ENCODE peak calls at places on chromosomes 16 and 17, in five cellular contexts. One of them, this sample, is unnamed.

GRCh38 chr16:1309888-1310831 is 724 bp downstream of the UBE2I start:
- DNase-seq in cardiac fibroblast: peak
- DNase-seq in IMR-90: peak
- DNase-seq in neural crest cell: no peak
- DNase-seq in kidney: no peak
- DNase-seq in this sample: peak

GRCh38 chr17:48532261-48532660 is 1.4 kb upstream of the HOXB1 start:
- DNase-seq in neural crest cell: no peak
- DNase-seq in IMR-90: no peak
- DNase-seq in cardiac fibroblast: no peak
- DNase-seq in kidney: no peak
- DNase-seq in this sample: no peak

GRCh38 chr16:7792346-7792745 is 459.7 kb downstream of the RBFOX1 start:
- DNase-seq in kidney: no peak
- DNase-seq in neural crest cell: no peak
- DNase-seq in cardiac fibroblast: no peak
- DNase-seq in IMR-90: no peak
- DNase-seq in this sample: no peak

GRCh38 chr17:34378664-34379101 is 15.7 kb upstream of the CCL1 start:
- DNase-seq in cardiac fibroblast: no peak
- DNase-seq in neural crest cell: no peak
- DNase-seq in kidney: no peak
- DNase-seq in IMR-90: no peak
- DNase-seq in this sample: peak

GRCh38 chr16:58034128-58034685 is 8.7 kb downstream of the MMP15 start:
- DNase-seq in neural crest cell: no peak
- DNase-seq in cardiac fibroblast: no peak
- DNase-seq in IMR-90: no peak
- DNase-seq in kidney: no peak
- DNase-seq in this sample: no peak

GRCh38 chr16:73064227-73064995 is 16.5 kb upstream of the ZFHX3 start:
- DNase-seq in kidney: peak
- DNase-seq in cardiac fibroblast: peak
- DNase-seq in IMR-90: peak
- DNase-seq in neural crest cell: no peak
- DNase-seq in this sample: no peak

GRCh38 chr17:65154770-65155589 is 17.8 kb downstream of the RGS9 start:
- DNase-seq in kidney: no peak
- DNase-seq in cardiac fibroblast: no peak
- DNase-seq in neural crest cell: no peak
- DNase-seq in IMR-90: peak
- DNase-seq in this sample: no peak

GRCh38 chr17:28908640-28909098 is 5.8 kb upstream of the DHRS13 start:
- DNase-seq in kidney: no peak
- DNase-seq in neural crest cell: no peak
- DNase-seq in cardiac fibroblast: peak
- DNase-seq in IMR-90: peak
- DNase-seq in this sample: no peak

GRCh38 chr16:85166281-85166680 is 54.0 kb upstream of the CIBAR2 start:
- DNase-seq in cardiac fibroblast: no peak
- DNase-seq in neural crest cell: no peak
- DNase-seq in kidney: peak
- DNase-seq in IMR-90: peak
- DNase-seq in this sample: no peak

GRCh38 chr16:4693956-4694663 is 748 bp downstream of the NUDT16L1 start:
- DNase-seq in cardiac fibroblast: peak
- DNase-seq in IMR-90: peak
- DNase-seq in neural crest cell: no peak
- DNase-seq in kidney: peak
- DNase-seq in this sample: peak

GRCh38 chr16:48613061-48613957 is 3.3 kb upstream of the N4BP1 start:
- DNase-seq in kidney: no peak
- DNase-seq in IMR-90: peak
- DNase-seq in neural crest cell: no peak
- DNase-seq in cardiac fibroblast: peak
- DNase-seq in this sample: peak

GRCh38 chr17:12839042-12839441 is 49.7 kb downstream of the ARHGAP44 start:
- DNase-seq in kidney: no peak
- DNase-seq in neural crest cell: no peak
- DNase-seq in cardiac fibroblast: no peak
- DNase-seq in IMR-90: no peak
- DNase-seq in this sample: no peak

GRCh38 chr16:80924372-80924978 is 82.2 kb downstream of the CMC2 start:
- DNase-seq in cardiac fibroblast: peak
- DNase-seq in kidney: peak
- DNase-seq in IMR-90: peak
- DNase-seq in neural crest cell: peak
- DNase-seq in this sample: peak

GRCh38 chr17:42980766-42981397 is 517 bp downstream of the RUNDC1 start:
- DNase-seq in IMR-90: peak
- DNase-seq in cardiac fibroblast: peak
- DNase-seq in kidney: peak
- DNase-seq in neural crest cell: peak
- DNase-seq in this sample: peak

GRCh38 chr16:88691924-88692560 is 5.7 kb upstream of the SNAI3 start:
- DNase-seq in cardiac fibroblast: no peak
- DNase-seq in IMR-90: no peak
- DNase-seq in kidney: no peak
- DNase-seq in neural crest cell: no peak
- DNase-seq in this sample: peak

GRCh38 chr17:32350662-32351418 is 883 bp downstream of the ZNF207 start:
- DNase-seq in cardiac fibroblast: peak
- DNase-seq in IMR-90: peak
- DNase-seq in kidney: no peak
- DNase-seq in neural crest cell: no peak
- DNase-seq in this sample: peak

GRCh38 chr16:77191259-77191969 is 424 bp downstream of the MON1B start:
- DNase-seq in neural crest cell: no peak
- DNase-seq in kidney: peak
- DNase-seq in cardiac fibroblast: peak
- DNase-seq in IMR-90: no peak
- DNase-seq in this sample: peak

GRCh38 chr17:79977711-79978544 is 57.7 kb downstream of the TBC1D16 start:
- DNase-seq in IMR-90: no peak
- DNase-seq in kidney: peak
- DNase-seq in neural crest cell: no peak
- DNase-seq in cardiac fibroblast: no peak
- DNase-seq in this sample: no peak

GRCh38 chr17:68257924-68258323 is 10.1 kb downstream of the AMZ2 start:
- DNase-seq in IMR-90: peak
- DNase-seq in kidney: no peak
- DNase-seq in neural crest cell: no peak
- DNase-seq in cardiac fibroblast: no peak
- DNase-seq in this sample: no peak

GRCh38 chr17:74343526-74344284 is 17.7 kb downstream of the KIF19 start:
- DNase-seq in IMR-90: no peak
- DNase-seq in kidney: no peak
- DNase-seq in neural crest cell: no peak
- DNase-seq in cardiac fibroblast: no peak
- DNase-seq in this sample: no peak

GRCh38 chr17:9451919-9452318 is 123.7 kb downstream of the STX8 start:
- DNase-seq in neural crest cell: no peak
- DNase-seq in cardiac fibroblast: no peak
- DNase-seq in IMR-90: no peak
- DNase-seq in kidney: no peak
- DNase-seq in this sample: no peak

GRCh38 chr17:4584835-4585187 is 482 bp downstream of the SMTNL2 start:
- DNase-seq in neural crest cell: no peak
- DNase-seq in IMR-90: no peak
- DNase-seq in cardiac fibroblast: no peak
- DNase-seq in kidney: peak
- DNase-seq in this sample: no peak

GRCh38 chr17:4938069-4938491 is 1.8 kb downstream of the SLC25A11 start:
- DNase-seq in kidney: no peak
- DNase-seq in IMR-90: no peak
- DNase-seq in neural crest cell: no peak
- DNase-seq in cardiac fibroblast: no peak
- DNase-seq in this sample: no peak

GRCh38 chr17:73613947-73614655 is 30.1 kb downstream of the SDK2 start:
- DNase-seq in kidney: no peak
- DNase-seq in cardiac fibroblast: no peak
- DNase-seq in IMR-90: no peak
- DNase-seq in neural crest cell: peak
- DNase-seq in this sample: no peak

GRCh38 chr16:2879854-2880508 is 3.0 kb upstream of the FLYWCH2 start:
- DNase-seq in cardiac fibroblast: no peak
- DNase-seq in kidney: peak
- DNase-seq in neural crest cell: no peak
- DNase-seq in IMR-90: no peak
- DNase-seq in this sample: no peak

GRCh38 chr16:2882460-2883026 is 472 bp upstream of the FLYWCH2 start:
- DNase-seq in kidney: peak
- DNase-seq in cardiac fibroblast: peak
- DNase-seq in IMR-90: peak
- DNase-seq in neural crest cell: peak
- DNase-seq in this sample: peak

GRCh38 chr16:2884041-2884451 is 1.0 kb downstream of the FLYWCH2 start:
- DNase-seq in kidney: peak
- DNase-seq in neural crest cell: no peak
- DNase-seq in IMR-90: no peak
- DNase-seq in cardiac fibroblast: no peak
- DNase-seq in this sample: no peak

DNA sequence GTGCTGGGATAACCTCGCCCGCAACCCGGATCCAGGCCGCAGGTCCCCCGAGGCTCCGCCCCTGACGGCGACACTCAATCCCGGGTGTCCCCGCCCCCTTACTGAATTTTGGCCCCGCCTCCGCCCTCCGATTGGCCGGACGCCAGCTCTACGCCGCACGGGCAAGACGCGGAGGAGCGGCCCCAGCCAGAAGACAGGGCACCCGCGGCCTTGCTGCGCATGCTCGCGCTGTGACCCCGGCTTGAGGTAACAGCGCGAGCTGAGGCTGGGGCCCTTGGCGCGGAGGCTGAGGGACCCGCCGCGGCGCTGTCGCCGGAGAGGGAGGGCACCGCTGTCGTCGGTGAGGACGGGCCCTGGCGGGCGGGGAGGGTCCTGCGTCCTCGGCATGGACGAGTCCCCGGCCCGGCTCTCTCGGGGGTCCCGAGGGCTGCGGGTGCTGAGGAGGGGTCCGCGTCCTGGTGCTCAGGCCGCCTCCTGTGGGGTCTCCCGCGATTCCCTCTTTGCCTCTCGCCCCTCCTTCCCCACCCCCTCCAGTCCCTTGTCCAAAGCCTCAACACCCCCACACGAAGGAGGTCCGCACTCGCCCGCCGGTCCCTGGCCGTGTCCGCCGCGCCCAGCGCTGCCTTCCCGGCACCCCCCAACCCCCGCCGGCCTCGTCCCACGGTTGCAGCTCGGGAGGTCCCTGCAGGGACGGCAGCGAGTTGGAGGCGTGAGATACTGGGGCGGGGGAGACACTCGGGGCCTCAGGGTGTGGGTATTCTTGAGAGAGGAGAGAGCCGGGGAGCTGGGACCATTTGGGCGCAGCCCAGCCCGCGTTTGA is at the start of gene FLYWCH2:
- DNase-seq in kidney: peak
- DNase-seq in cardiac fibroblast: peak
- DNase-seq in neural crest cell: peak
- DNase-seq in IMR-90: peak
- DNase-seq in this sample: peak
- TF ChIP-seq CTCF in kidney: no peak
- TF ChIP-seq CTCF in cardiac fibroblast: no peak
- TF ChIP-seq CTCF in neural crest cell: peak
- TF ChIP-seq CTCF in IMR-90: no peak
- TF ChIP-seq CTCF in this sample: no peak

GRCh38 chr17:47318197-47318918 is 5.4 kb upstream of the EFCAB13 start:
- DNase-seq in cardiac fibroblast: no peak
- DNase-seq in IMR-90: no peak
- DNase-seq in neural crest cell: no peak
- DNase-seq in kidney: no peak
- DNase-seq in this sample: no peak

GRCh38 chr17:47324224-47325020 is 667 bp downstream of the EFCAB13 start:
- DNase-seq in cardiac fibroblast: peak
- DNase-seq in kidney: no peak
- DNase-seq in neural crest cell: no peak
- DNase-seq in IMR-90: peak
- DNase-seq in this sample: peak

GRCh38 chr17:47325176-47325575 is 1.4 kb downstream of the EFCAB13 start:
- DNase-seq in neural crest cell: no peak
- DNase-seq in kidney: no peak
- DNase-seq in cardiac fibroblast: no peak
- DNase-seq in IMR-90: no peak
- DNase-seq in this sample: no peak

GRCh38 chr17:47320879-47321502 is 2.8 kb upstream of the EFCAB13 start:
- DNase-seq in neural crest cell: no peak
- DNase-seq in kidney: no peak
- DNase-seq in cardiac fibroblast: no peak
- DNase-seq in IMR-90: no peak
- DNase-seq in this sample: no peak

DNA sequence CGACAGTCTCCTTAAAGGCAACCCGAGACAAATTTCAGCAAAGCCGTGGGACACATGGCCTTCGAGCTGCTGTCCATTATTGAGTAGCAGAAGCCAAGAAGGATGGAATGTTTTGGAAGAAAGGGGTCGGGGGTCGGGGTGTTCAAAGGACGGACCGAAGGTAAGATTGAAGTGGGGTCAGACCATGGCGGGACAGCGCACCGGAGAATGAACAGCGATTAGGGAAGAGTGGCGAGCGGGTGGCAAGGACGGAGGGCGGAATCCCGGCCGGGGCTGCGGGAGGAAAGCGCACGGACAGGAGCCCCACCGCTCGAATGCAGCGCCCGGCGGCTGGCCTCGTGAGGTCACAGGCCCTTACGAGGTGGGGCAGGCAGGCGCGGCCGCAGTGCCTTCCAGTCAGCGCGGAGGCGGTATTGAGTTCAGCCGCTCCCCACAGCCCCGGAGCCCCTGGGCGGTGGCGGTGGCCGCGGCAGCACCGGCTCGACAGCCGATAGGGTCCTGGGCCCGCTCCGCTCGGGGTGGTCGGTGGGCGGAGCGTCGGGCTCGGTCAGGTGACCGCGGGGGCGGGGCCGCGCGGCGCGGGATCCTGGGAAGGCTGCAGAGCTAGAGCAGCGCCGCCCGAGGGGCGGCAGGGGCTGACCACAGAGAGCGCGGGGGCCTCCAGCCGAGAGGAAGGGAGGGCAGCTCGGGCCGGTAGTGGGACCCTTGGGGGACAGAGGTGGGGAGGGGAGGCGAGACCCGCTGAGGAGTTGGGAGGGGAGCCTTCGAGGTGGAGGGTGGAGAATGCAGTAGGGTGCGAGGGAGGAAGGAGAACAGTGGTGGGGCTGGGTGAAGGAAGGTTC is at the start of gene EFCAB13:
- DNase-seq in neural crest cell: peak
- DNase-seq in IMR-90: peak
- DNase-seq in cardiac fibroblast: peak
- DNase-seq in kidney: peak
- DNase-seq in this sample: peak
- TF ChIP-seq CTCF in neural crest cell: peak
- TF ChIP-seq CTCF in IMR-90: peak
- TF ChIP-seq CTCF in cardiac fibroblast: peak
- TF ChIP-seq CTCF in kidney: peak
- TF ChIP-seq CTCF in this sample: no peak

GRCh38 chr16:54812229-54812628 is 118.4 kb upstream of the IRX5 start:
- DNase-seq in kidney: no peak
- DNase-seq in IMR-90: no peak
- DNase-seq in cardiac fibroblast: peak
- DNase-seq in neural crest cell: no peak
- DNase-seq in this sample: no peak
- TF ChIP-seq CTCF in kidney: no peak
- TF ChIP-seq CTCF in IMR-90: no peak
- TF ChIP-seq CTCF in cardiac fibroblast: peak
- TF ChIP-seq CTCF in neural crest cell: no peak
- TF ChIP-seq CTCF in this sample: no peak

GRCh38 chr17:7997186-7997585 is 5.2 kb upstream of the GUCY2D start:
- DNase-seq in kidney: peak
- DNase-seq in neural crest cell: no peak
- DNase-seq in cardiac fibroblast: peak
- DNase-seq in IMR-90: peak
- DNase-seq in this sample: peak
- TF ChIP-seq CTCF in kidney: no peak
- TF ChIP-seq CTCF in neural crest cell: peak
- TF ChIP-seq CTCF in cardiac fibroblast: peak
- TF ChIP-seq CTCF in IMR-90: peak
- TF ChIP-seq CTCF in this sample: peak